ENCODE peak calls at places on chromosomes 11 and 22, in six cellular contexts. D, C, R, H, Q and J are unnamed samples.
A peak's percentile ranks its signal among the peaks of the same experiment; 100 is the strongest.

GRCh38 chr11:107785401-107785800 is 73.2 kb downstream of the SLC35F2 start:
- DNase-seq in D (no peak), C (no peak), R (no peak), Q (no peak), H (no peak), J (no peak)

GRCh38 chr22:21629262-21630149 is at the start of gene YDJC:
- DNase-seq in H (peak; percentile 98), C (peak; percentile 90), Q (peak; percentile 94), R (peak; percentile 96), D (peak; percentile 95), J (peak; percentile 95)

GRCh38 chr11:12376259-12376971 is 956 bp upstream of the PARVA start:
- DNase-seq in R (no peak), D (peak; percentile 94), H (no peak), Q (peak; percentile 54), C (peak; percentile 86), J (no peak)

GRCh38 chr11:91947215-91947614 is 277.4 kb upstream of the FAT3 start:
- DNase-seq in C (no peak), R (no peak), H (no peak), Q (no peak), D (peak; percentile 23), J (no peak)

GRCh38 chr11:113014262-113014661 is 53.0 kb downstream of the NCAM1 start:
- DNase-seq in H (no peak), Q (peak; percentile 32), R (no peak), C (peak; percentile 31), D (no peak), J (no peak)

GRCh38 chr22:22553735-22554134 is 5.3 kb downstream of the PRAME start:
- DNase-seq in R (no peak), Q (no peak), C (no peak), H (no peak), D (no peak), J (no peak)

GRCh38 chr22:40021401-40022000 is 26.7 kb downstream of the FAM83F start:
- DNase-seq in D (no peak), R (no peak), C (no peak), H (no peak), Q (no peak), J (no peak)

GRCh38 chr11:117580866-117581265 is 216.2 kb downstream of the DSCAML1 start:
- DNase-seq in C (no peak), H (no peak), R (no peak), Q (no peak), D (no peak), J (no peak)

GRCh38 chr11:57205046-57205671 is 23.4 kb downstream of the LRRC55 start:
- DNase-seq in H (no peak), Q (no peak), R (no peak), C (no peak), D (no peak), J (no peak)

GRCh38 chr22:44256085-44256484 is 56.7 kb downstream of the SHISAL1 start:
- DNase-seq in Q (no peak), C (no peak), R (no peak), H (no peak), D (no peak), J (no peak)

GRCh38 chr22:46354176-46354992 is 18.9 kb downstream of the TRMU start:
- DNase-seq in H (no peak), C (no peak), Q (peak; percentile 41), R (peak; percentile 64), D (no peak), J (peak; percentile 44)

GRCh38 chr22:46726066-46726985 is 11.7 kb downstream of the CERK start:
- DNase-seq in Q (no peak), C (no peak), H (no peak), R (no peak), D (peak; percentile 71), J (no peak)

GRCh38 chr11:101497292-101497691 is 86.5 kb downstream of the TRPC6 start:
- DNase-seq in Q (no peak), R (no peak), C (no peak), D (no peak), H (no peak), J (no peak)

GRCh38 chr11:46353706-46354105 is 6.4 kb downstream of the DGKZ start:
- DNase-seq in H (no peak), R (no peak), C (no peak), D (peak; percentile 25), Q (no peak), J (no peak)

GRCh38 chr22:42180349-42180842 is 49.8 kb upstream of the CYP2D6 start:
- DNase-seq in Q (peak; percentile 32), H (no peak), C (peak; percentile 81), R (no peak), D (peak; percentile 51), J (no peak)

GRCh38 chr22:19497245-19497644 is 17.5 kb downstream of the CDC45 start:
- DNase-seq in R (no peak), C (no peak), Q (no peak), D (peak; percentile 10), H (no peak), J (no peak)

GRCh38 chr11:13297917-13298356 is 20.3 kb downstream of the BMAL1 start:
- DNase-seq in Q (no peak), R (peak; percentile 72), H (no peak), C (no peak), D (peak; percentile 38), J (peak; percentile 74)

GRCh38 chr11:32081129-32081641 is 9.7 kb upstream of the RCN1 start:
- DNase-seq in C (no peak), H (no peak), R (no peak), D (no peak), Q (no peak), J (no peak)

GRCh38 chr22:32660292-32660691 is 141.2 kb upstream of the TIMP3 start:
- DNase-seq in D (peak; percentile 68), C (peak; percentile 69), R (peak; percentile 80), H (peak; percentile 66), Q (peak; percentile 57), J (peak; percentile 69)

GRCh38 chr11:10658621-10659338 is 34.8 kb downstream of the IRAG1 start:
- DNase-seq in H (no peak), Q (no peak), C (no peak), R (no peak), D (no peak), J (no peak)

GRCh38 chr22:42625416-42625815 is 10.7 kb upstream of the POLDIP3 start:
- DNase-seq in D (no peak), C (no peak), R (no peak), Q (no peak), H (no peak), J (no peak)

GRCh38 chr22:30665266-30665665 is 2.4 kb downstream of the DUSP18 start:
- DNase-seq in H (no peak), D (no peak), C (no peak), Q (no peak), R (no peak), J (no peak)

GRCh38 chr22:31103899-31104694 is 3.3 kb downstream of the SELENOM start:
- DNase-seq in D (no peak), Q (no peak), R (no peak), C (peak; percentile 83), H (no peak), J (no peak)

GRCh38 chr11:2582436-2582931 is 117.3 kb downstream of the KCNQ1OT1 start:
- DNase-seq in H (no peak), D (peak; percentile 1), Q (peak; percentile 22), C (no peak), R (peak; percentile 62), J (peak; percentile 37)

GRCh38 chr11:123543796-123544195 is 110.6 kb downstream of the SCN3B start:
- DNase-seq in Q (no peak), H (no peak), R (no peak), D (no peak), C (peak; percentile 23), J (no peak)

GRCh38 chr11:123547180-123547579 is 107.2 kb downstream of the SCN3B start:
- DNase-seq in D (no peak), R (no peak), H (peak; percentile 7), Q (no peak), C (no peak), J (no peak)

GRCh38 chr11:123545726-123546125 is 108.7 kb downstream of the SCN3B start:
- DNase-seq in D (no peak), R (no peak), H (no peak), C (no peak), Q (no peak), J (no peak)

GRCh38 chr11:123546515-123546914 is 107.9 kb downstream of the SCN3B start:
- DNase-seq in C (no peak), H (no peak), Q (no peak), R (no peak), D (no peak), J (no peak)

GRCh38 chr11:123544631-123545375 is 109.6 kb downstream of the SCN3B start:
- DNase-seq in H (no peak), Q (no peak), C (no peak), R (no peak), D (no peak), J (no peak)
- H3K4me1 ChIP-seq in H (no peaks in the 10 kb centered on the region), Q (peaks cover 5% of the 10 kb centered on the region), C (no peaks in the 10 kb centered on the region), R (no peaks in the 10 kb centered on the region), D (no peaks in the 10 kb centered on the region), J (no peaks in the 10 kb centered on the region)

GRCh38 chr11:33132510-33132909 is 28.8 kb downstream of the CSTF3 start:
- DNase-seq in H (no peak), D (no peak), Q (no peak), R (no peak), C (no peak), J (no peak)

GRCh38 chr11:33125611-33126010 is 35.7 kb downstream of the CSTF3 start:
- DNase-seq in H (no peak), Q (no peak), R (no peak), D (no peak), C (no peak), J (no peak)

GRCh38 chr11:33125025-33125424 is 36.3 kb downstream of the CSTF3 start:
- DNase-seq in Q (no peak), D (no peak), H (no peak), R (no peak), C (no peak), J (no peak)

GRCh38 chr11:33133761-33134160 is 27.5 kb downstream of the CSTF3 start:
- DNase-seq in D (no peak), R (no peak), C (no peak), H (no peak), Q (no peak), J (no peak)

GRCh38 chr11:33128739-33129138 is 32.5 kb downstream of the CSTF3 start:
- DNase-seq in R (no peak), D (no peak), C (no peak), Q (no peak), H (no peak), J (no peak)
- H3K27ac ChIP-seq in R (no peak overlapping the region), D (no peak overlapping the region), C (no peak overlapping the region), Q (no peak overlapping the region), H (no peak overlapping the region), J (no peak overlapping the region)

DNA sequence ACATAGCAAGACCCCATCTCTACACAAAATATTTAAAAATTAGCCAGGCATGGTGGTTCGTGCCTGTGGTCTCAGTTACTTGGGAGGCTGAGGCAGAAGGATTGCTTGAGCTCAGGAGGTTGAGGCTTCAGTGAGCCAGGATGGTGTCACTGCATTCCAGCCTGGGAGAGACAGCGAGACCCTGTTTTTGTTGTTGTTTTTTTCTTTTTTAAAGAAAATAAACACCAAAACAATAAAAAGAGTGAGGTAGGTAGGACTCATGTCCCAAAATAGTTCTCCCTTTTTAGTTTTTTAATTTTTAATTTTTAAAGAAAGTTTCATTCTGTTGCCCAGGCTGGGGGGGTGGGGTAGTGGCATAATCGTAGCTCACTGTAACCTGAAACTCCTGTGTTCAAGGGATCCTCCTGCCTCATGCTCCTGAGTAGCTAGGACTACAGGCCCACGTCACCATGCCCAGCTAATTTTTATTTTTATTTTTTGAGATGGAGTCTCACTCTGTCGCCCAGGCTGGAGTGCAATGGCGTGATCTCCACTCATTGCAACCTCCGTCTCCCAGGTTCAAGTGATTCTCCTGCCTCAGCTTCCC is 25.5 kb upstream of the MALAT1 start:
- DNase-seq in R (no peak), D (no peak), C (peak; percentile 24), Q (no peak), H (no peak), J (no peak)
- H3K4me3 ChIP-seq in R (no peak overlapping the region), D (no peak overlapping the region), C (no peak overlapping the region), Q (no peak overlapping the region), H (no peak overlapping the region), J (no peak overlapping the region)

GRCh38 chr11:34682822-34683221 is 61.9 kb downstream of the EHF start:
- DNase-seq in H (no peak), Q (no peak), R (no peak), D (no peak), C (no peak), J (no peak)
- H3K4me1 ChIP-seq in H (no peaks in the 10 kb centered on the region), Q (no peaks in the 10 kb centered on the region), R (no peaks in the 10 kb centered on the region), D (no peaks in the 10 kb centered on the region), C (no peaks in the 10 kb centered on the region), J (no peaks in the 10 kb centered on the region)